ENCODE peak calls at places on chromosome 3, in four cellular contexts. W is iris pigment epithelial cell, G is left ventricle myocardium superior, J is foreskin fibroblast. S is an unnamed sample.

GRCh38 chr3:171339606-171340005 is 120.6 kb downstream of the TNIK start:
- DNase-seq in W (no peak), G (no peak), J (no peak), S (no peak)

GRCh38 chr3:192892981-192893827 is 24.5 kb downstream of the MB21D2 start:
- DNase-seq in W (peak; percentile 99), G (peak; percentile 36), J (peak; percentile 72), S (peak; percentile 94)

GRCh38 chr3:37709946-37710345 is 151.7 kb upstream of the CTDSPL start:
- DNase-seq in W (no peak), G (no peak), J (no peak), S (no peak)

GRCh38 chr3:115580566-115580965 is 42.7 kb upstream of the GAP43 start:
- DNase-seq in W (no peak), G (no peak), J (peak; percentile 58), S (no peak)

GRCh38 chr3:60202052-60202753 is 1049.0 kb downstream of the FHIT start:
- DNase-seq in W (no peak), G (no peak), J (no peak), S (no peak)

GRCh38 chr3:136545664-136546266 is 206.4 kb downstream of the STAG1 start:
- DNase-seq in W (peak; percentile 54), G (no peak), J (peak; percentile 50), S (no peak)

GRCh38 chr3:124532071-124532470 is 198.2 kb upstream of the UMPS start:
- DNase-seq in W (no peak), G (no peak), J (no peak), S (no peak)

GRCh38 chr3:5568451-5568850 is 380.9 kb downstream of the EDEM1 start:
- DNase-seq in W (no peak), G (no peak), J (no peak), S (no peak)

GRCh38 chr3:72696815-72697214 is 151.4 kb downstream of the SHQ1 start:
- DNase-seq in W (no peak), G (no peak), J (no peak), S (no peak)

GRCh38 chr3:38555926-38556325 is 59.8 kb downstream of the EXOG start:
- DNase-seq in W (no peak), G (no peak), J (no peak), S (no peak)

GRCh38 chr3:117117188-117117936 is 407.8 kb downstream of the TUSC7 start:
- DNase-seq in W (no peak), G (no peak), J (peak; percentile 17), S (no peak)

GRCh38 chr3:124492824-124493223 is 237.4 kb upstream of the UMPS start:
- DNase-seq in W (peak; percentile 18), G (peak; percentile 59), J (peak; percentile 16), S (no peak)

GRCh38 chr3:64530434-64531049 is 157.3 kb downstream of the ADAMTS9 start:
- DNase-seq in W (peak; percentile 38), G (peak; percentile 39), J (peak; percentile 77), S (no peak)

GRCh38 chr3:100087203-100087602 is 27.1 kb downstream of the FILIP1L start:
- DNase-seq in W (peak; percentile 73), G (no peak), J (peak; percentile 69), S (peak; percentile 68)

GRCh38 chr3:134387293-134387692 is 13.0 kb upstream of the AMOTL2 start:
- DNase-seq in W (no peak), G (no peak), J (no peak), S (no peak)

GRCh38 chr3:9793161-9793781 is 389 bp downstream of the ARPC4 start:
- DNase-seq in W (peak; percentile 68), G (no peak), J (peak; percentile 50), S (no peak)

GRCh38 chr3:48405971-48406370 is 23.9 kb downstream of the PLXNB1 start:
- DNase-seq in W (no peak), G (no peak), J (no peak), S (no peak)

GRCh38 chr3:39154323-39155021 is 1.1 kb upstream of the CSRNP1 start:
- DNase-seq in W (peak; percentile 68), G (peak; percentile 53), J (peak; percentile 22), S (no peak)

GRCh38 chr3:10310578-10310977 is 10.3 kb downstream of the SEC13 start:
- DNase-seq in W (peak; percentile 44), G (no peak), J (peak; percentile 79), S (no peak)

GRCh38 chr3:57983734-57984518 is 24.3 kb upstream of the FLNB start:
- DNase-seq in W (peak; percentile 95), G (peak; percentile 60), J (peak; percentile 96), S (peak; percentile 96)

S was measured in GM12878.